ENCODE peak calls at places on chromosomes 7 and 10, in seven cellular contexts. N, C, F, Y, K, T and E are unnamed samples.

GRCh38 chr10:34526758-34527730 is 288.1 kb downstream of the PARD3 start:
- DNase-seq in K (no peak), C (no peak), F (no peak), N (no peak), T (peak; percentile 65), Y (peak; percentile 59), E (no peak)

GRCh38 chr7:73887762-73888161 is 26.8 kb downstream of the TMEM270 start:
- DNase-seq in N (no peak), K (no peak), Y (no peak), T (no peak), C (no peak), F (peak; percentile 16), E (no peak)

GRCh38 chr7:115679976-115680375 is 350.6 kb downstream of the TFEC start:
- DNase-seq in N (no peak), Y (no peak), C (peak; percentile 4), K (peak; percentile 5), T (peak; percentile 38), F (peak; percentile 58), E (peak; percentile 66)

GRCh38 chr7:94297397-94297838 is 97.3 kb upstream of the COL1A2 start:
- DNase-seq in F (no peak), T (no peak), N (no peak), Y (no peak), K (no peak), C (no peak), E (no peak)

GRCh38 chr7:131305152-131305551 is 22.5 kb upstream of the MKLN1 start:
- DNase-seq in T (no peak), C (no peak), F (peak; percentile 47), Y (no peak), K (no peak), N (no peak), E (no peak)

GRCh38 chr10:129545257-129545656 is 78.2 kb downstream of the MGMT start:
- DNase-seq in Y (no peak), F (no peak), C (no peak), K (no peak), N (no peak), T (no peak), E (no peak)

GRCh38 chr7:44891791-44892190 is 6.5 kb upstream of the PURB start:
- DNase-seq in C (no peak), F (no peak), N (no peak), K (no peak), T (no peak), Y (no peak), E (no peak)

GRCh38 chr10:121886997-121887622 is 40.7 kb downstream of the ATE1 start:
- DNase-seq in K (no peak), T (peak; percentile 60), Y (peak; percentile 41), F (peak; percentile 61), N (peak; percentile 44), C (peak; percentile 69), E (peak; percentile 48)

GRCh38 chr7:157923903-157924630 is 587.3 kb downstream of the DNAJB6 start:
- DNase-seq in C (no peak), T (no peak), K (no peak), F (no peak), N (no peak), Y (no peak), E (no peak)

GRCh38 chr7:140525741-140526140 is 46.4 kb upstream of the MKRN1 start:
- DNase-seq in F (no peak), T (no peak), N (peak; percentile 23), C (no peak), Y (no peak), K (no peak), E (no peak)

GRCh38 chr7:151689196-151689971 is 169.7 kb upstream of the RHEB start:
- DNase-seq in N (no peak), F (no peak), Y (no peak), T (no peak), C (no peak), K (no peak), E (no peak)

GRCh38 chr10:6222755-6223154 is 20.0 kb downstream of the PFKFB3 start:
- DNase-seq in N (no peak), T (no peak), Y (no peak), C (no peak), F (no peak), K (no peak), E (no peak)

GRCh38 chr7:118352854-118353453 is 128.4 kb downstream of the ANKRD7 start:
- DNase-seq in C (peak; percentile 16), K (no peak), T (peak; percentile 52), N (no peak), Y (no peak), F (peak; percentile 31), E (peak; percentile 50)

GRCh38 chr7:150435390-150436073 is 14.9 kb upstream of the GIMAP8 start:
- DNase-seq in Y (no peak), N (no peak), T (no peak), K (peak; percentile 97), F (no peak), C (no peak), E (no peak)

DNA sequence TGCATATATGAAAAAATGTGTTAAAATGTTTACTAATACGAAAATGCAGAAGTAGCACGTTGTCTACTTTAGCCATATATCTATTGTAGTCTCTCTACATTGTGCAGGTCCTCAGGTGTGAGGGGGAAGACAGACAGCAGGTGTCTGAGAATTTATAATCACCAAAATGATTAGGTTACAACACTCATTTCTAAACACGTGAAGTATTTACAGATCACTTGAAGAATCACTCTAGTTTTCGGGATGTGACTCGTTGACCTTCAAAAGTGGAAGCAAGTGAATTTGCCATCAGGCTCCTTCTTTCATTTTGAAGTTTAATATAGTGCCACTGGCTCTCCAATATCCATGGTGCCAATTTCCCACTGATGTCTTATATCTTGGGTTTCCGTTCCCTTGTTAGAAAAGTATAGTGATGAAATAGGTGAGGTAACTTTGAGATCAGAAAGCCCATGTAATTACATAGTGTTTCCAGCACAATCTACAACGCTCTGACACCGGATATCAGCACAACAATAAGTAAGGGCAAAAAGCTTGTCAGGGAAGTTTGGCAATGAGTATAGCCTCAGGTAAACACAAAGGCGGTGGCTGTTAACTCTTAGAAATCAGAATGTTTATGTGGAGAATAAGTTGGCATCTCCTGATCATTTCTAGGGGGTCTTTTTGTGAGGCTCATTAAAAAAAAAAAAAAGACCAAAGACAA is 57.5 kb upstream of the SP4 start:
- DNase-seq in Y (no peak), N (no peak), C (no peak), F (no peak), T (no peak), K (no peak), E (no peak)
- TF ChIP-seq JUND in Y (no peak), N (no peak), C (no peak), F (no peak), T (no peak), K (no peak), E (no peak)

DNA sequence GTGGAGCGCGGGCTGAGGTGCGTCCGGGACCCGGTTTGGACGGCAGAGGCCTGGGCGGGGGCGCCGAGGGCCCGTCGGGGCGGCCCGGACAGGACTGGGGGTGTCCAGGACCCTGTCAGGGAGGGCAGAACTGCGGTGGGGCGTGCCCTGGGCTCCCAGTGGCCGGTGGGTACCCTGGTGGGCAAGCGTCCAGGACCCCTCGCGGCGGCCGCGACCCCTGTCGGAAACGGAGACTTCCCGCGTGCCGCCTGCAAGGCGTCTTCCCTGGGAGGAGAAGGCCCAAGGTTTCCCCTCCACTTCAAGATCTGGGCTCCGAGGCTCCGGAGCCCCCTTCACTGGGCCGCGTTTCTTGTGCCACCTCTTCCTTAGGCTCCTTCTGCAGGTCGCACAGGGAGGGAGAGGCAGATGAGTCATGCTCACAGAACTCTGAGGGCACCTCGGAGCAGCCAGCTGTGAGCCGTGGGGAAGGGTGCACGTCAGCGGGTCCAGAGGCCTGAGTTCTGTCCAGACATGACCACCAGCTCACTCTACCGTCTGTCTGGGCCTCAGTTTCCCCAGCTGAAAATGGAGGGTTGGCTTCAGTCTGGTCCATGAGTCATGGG is 536 bp downstream of the ALOX5 start:
- DNase-seq in Y (no peak), F (no peak), T (no peak), K (no peak), C (no peak), N (peak; percentile 18), E (no peak)
- TF ChIP-seq JUND in Y (peak; percentile 52), F (no peak), T (no peak), K (no peak), C (no peak), N (no peak), E (no peak)

DNA sequence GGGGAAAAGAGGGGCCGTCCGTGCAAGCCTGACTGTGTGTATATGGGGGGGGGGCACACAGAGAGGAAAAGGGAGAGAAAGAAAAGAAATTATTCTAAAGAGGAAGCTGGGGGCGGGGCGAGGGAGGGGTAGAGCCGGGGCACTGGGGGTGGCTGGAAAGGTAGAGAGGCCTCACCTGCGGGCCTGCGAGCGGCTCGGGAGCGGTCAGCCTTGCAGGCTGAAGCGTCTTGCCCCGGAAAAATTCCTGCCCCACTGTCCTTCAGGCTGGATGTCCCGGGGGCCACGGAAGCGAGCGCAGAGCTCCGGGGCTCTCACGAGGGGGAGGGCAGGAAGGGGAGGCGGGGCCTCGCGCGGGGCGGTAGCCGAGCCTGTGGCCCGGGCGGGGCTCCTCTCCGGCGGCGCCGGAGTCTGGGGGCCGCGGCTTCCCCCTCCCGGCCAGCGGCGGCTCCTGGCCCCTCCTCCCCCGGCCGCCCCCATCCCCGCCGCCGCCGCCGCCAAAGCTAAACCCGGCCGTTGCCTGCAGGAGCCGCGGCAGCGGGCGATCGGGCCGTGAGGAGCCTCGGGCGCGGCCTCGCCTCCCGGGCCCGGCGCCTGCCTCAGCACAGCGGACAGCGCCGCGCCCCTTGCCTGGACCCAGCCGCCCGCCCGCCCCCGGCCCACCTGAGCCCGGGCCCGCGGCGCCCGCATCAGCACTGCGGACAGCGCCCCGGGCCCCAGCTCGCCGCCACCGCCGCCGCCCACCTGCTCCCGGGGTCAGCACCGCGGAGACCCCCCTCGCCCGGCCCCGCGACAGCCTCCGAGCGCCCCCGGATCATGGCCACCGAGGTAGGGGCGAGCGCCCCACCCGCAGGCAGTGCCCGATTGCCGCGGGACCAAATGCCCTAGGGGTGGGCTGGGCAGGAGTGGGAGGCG is at the start of gene GOLGA7B:
- DNase-seq in Y (no peak), C (peak; percentile 92), F (peak; percentile 5), K (no peak), N (peak; percentile 86), T (no peak), E (peak; percentile 75)
- TF ChIP-seq JUND in Y (no peak), C (no peak), F (no peak), K (no peak), N (no peak), T (no peak), E (no peak)

GRCh38 chr10:132164801-132165278 is 21.9 kb upstream of the DPYSL4 start:
- DNase-seq in F (peak; percentile 35), Y (no peak), K (no peak), T (no peak), C (no peak), N (no peak), E (peak; percentile 51)
- TF ChIP-seq JUND in F (no peak), Y (no peak), K (no peak), T (no peak), C (no peak), N (no peak), E (no peak)